ENCODE peak calls at places on chromosome 20, in four cellular contexts. H is heart right ventricle, U is GM12865, P is testis. G is an unnamed sample.

GRCh38 chr20:44776977-44777376 is 31.3 kb downstream of the KCNK15 start:
- DNase-seq in H (no peak), U (no peak), P (no peak), G (no peak)

GRCh38 chr20:59830107-59831023 is 103.1 kb downstream of the SYCP2 start:
- DNase-seq in H (peak; percentile 47), U (no peak), P (peak; percentile 10), G (no peak)

GRCh38 chr20:25253606-25254275 is 5.9 kb downstream of the PYGB start:
- DNase-seq in H (no peak), U (no peak), P (no peak), G (no peak)

GRCh38 chr20:14235355-14235754 is 102.1 kb downstream of the FLRT3 start:
- DNase-seq in H (no peak), U (no peak), P (no peak), G (no peak)

GRCh38 chr20:57409672-57410397 is 18.6 kb downstream of the RBM38 start:
- DNase-seq in H (no peak), U (no peak), P (peak; percentile 84), G (no peak)

GRCh38 chr20:19976595-19977372 is 40.4 kb upstream of the NAA20 start:
- DNase-seq in H (peak; percentile 57), U (no peak), P (peak; percentile 57), G (no peak)

GRCh38 chr20:40294175-40294574 is 394.9 kb downstream of the MAFB start:
- DNase-seq in H (no peak), U (no peak), P (no peak), G (no peak)

GRCh38 chr20:32767418-32768198 is 5.4 kb downstream of the DNMT3B start:
- DNase-seq in H (no peak), U (no peak), P (peak; percentile 91), G (no peak)

GRCh38 chr20:34637245-34638185 is 39.4 kb downstream of the PIGU start:
- DNase-seq in H (no peak), U (no peak), P (no peak), G (no peak)

GRCh38 chr20:2840967-2841531 is 504 bp downstream of the VPS16 start:
- DNase-seq in H (peak; percentile 68), U (peak; percentile 51), P (peak; percentile 73), G (no peak)

GRCh38 chr20:38932457-38933120 is 6.4 kb downstream of the FAM83D start:
- DNase-seq in H (no peak), U (no peak), P (no peak), G (no peak)

GRCh38 chr20:23550227-23550626 is 18.1 kb downstream of the CST9L start:
- DNase-seq in H (no peak), U (no peak), P (no peak), G (no peak)
- TF ChIP-seq CTCF in H (no peak), U (no peak), P (no peak), G (no peak)

GRCh38 chr20:37075932-37076685 is 19.7 kb downstream of the RBL1 start:
- DNase-seq in H (no peak), U (no peak), P (no peak), G (no peak)

GRCh38 chr20:37077009-37077408 is 18.8 kb downstream of the RBL1 start:
- DNase-seq in H (no peak), U (no peak), P (no peak), G (no peak)

GRCh38 chr20:37081717-37082289 is 14.0 kb downstream of the RBL1 start:
- DNase-seq in H (no peak), U (peak; percentile 32), P (peak; percentile 23), G (no peak)
- TF ChIP-seq CTCF in H (no peak), U (peak; percentile 55), P (peak; percentile 27), G (no peak)

GRCh38 chr20:62190639-62191411 is 8.0 kb downstream of the MTG2 start:
- DNase-seq in H (peak; percentile 8), U (no peak), P (no peak), G (no peak)
- TF ChIP-seq CTCF in H (no peak), U (no peak), P (no peak), G (no peak)

GRCh38 chr20:41573955-41574354 is 44.2 kb downstream of the CHD6 start:
- DNase-seq in H (no peak), U (no peak), P (no peak), G (no peak)
- TF ChIP-seq CTCF in H (no peak), U (no peak), P (no peak), G (no peak)

DNA sequence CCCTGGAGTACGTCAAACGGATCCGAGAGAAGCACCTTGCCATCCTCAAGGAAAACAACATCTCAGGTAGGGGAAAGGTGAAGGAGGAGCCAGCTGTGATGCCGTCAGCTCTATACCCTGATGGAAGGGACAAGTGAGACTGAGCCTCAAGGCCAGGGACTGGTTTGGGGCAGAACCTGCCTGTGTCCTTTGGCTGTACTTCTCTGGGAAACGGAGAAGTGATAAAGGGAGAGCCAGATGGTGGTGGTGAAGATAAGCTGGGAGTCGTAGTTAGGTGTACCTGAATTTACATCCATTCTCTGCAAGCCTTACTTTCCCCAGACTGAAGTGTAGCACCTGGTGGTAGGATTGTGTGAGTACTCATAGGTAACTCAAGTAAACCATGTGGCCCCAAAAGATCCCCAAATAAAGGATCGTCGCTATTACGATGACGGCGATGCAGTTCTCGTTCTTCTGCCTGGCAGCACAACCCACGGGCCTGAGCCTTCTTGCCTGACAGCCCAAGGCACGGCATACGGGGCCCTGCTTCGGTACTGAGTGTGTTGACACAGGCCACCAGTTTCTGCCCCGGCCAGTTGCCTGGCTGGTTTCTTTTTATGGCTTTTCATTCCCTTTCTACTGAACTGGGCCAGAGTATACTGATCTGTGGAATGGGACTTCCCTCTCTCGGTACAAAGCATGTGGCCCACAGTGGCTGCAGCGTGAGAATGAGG is 10.6 kb downstream of the PCIF1 start:
- DNase-seq in H (no peak), U (no peak), P (no peak), G (no peak)
- TF ChIP-seq CTCF in H (no peak), U (no peak), P (no peak), G (no peak)

GRCh38 chr20:5313916-5314315 is 2.8 kb downstream of the PROKR2 start:
- DNase-seq in H (no peak), U (no peak), P (no peak), G (no peak)

GRCh38 chr20:5315807-5316187 is 957 bp downstream of the PROKR2 start:
- DNase-seq in H (no peak), U (no peak), P (no peak), G (no peak)

GRCh38 chr20:5312518-5312917 is 4.2 kb downstream of the PROKR2 start:
- DNase-seq in H (no peak), U (no peak), P (no peak), G (no peak)

DNA sequence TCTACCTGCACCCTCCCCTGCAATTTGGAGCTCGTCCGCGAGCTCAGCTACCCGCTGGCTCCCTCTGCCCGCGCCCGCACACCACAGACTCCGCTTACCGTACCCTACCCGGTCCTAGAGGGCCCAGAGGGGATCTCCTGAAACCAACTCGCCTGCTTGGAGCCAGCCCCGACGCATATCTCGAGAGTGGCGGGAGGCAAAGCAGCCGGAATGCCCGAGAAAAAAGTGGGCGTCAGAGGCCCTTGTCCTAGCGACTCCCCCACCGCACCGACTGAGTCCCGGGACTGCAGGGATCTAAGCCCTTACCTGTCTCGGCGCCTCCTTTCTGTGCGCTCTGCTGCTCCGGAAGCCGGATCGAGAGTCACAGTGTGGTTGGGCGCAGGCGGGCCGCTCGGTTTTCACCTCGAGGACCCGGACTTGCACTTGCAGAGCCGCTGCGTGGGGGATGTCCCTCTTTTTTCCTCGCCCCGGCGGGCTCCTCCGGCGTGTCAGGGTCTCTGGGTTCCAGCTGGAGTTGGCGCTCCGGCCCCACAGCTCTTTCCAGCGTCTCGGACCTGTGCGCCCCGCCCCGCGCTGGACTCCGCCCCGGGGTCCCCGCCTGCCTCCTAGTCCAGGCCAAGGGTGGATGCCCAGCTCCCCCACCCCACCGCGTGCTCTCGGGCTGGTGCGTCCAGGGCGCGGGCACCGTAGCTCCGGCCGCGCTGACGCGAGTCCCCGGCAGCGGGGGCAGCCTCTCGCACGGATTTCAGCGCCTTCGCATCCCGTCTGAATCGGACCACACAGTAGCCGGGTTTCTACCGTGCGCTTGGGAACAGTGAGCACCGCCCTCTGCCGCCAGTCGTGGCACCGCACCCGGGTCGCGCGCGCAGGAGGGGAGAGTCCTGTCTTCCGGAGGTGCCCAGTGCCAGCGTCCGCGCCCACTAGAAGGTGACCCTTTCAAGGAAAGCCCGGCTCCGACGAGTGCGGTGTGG is at the start of gene PROKR2:
- DNase-seq in H (peak; percentile 11), U (no peak), P (peak; percentile 35), G (no peak)
- TF ChIP-seq CTCF in H (no peak), U (no peak), P (no peak), G (no peak)

G was measured in activated B cell treated with CpG ODN at 0.5 μM for 24 hours.